ENCODE peak calls at places on chromosomes 3 and 15, in five cellular contexts. D is amygdala; E is ovary; T is stimulated activated CD4-positive, alpha-beta T cell treated with anti-CD3 and anti-CD28 coated beads, Interleukin-12 subunit alpha, Interleukin-12 subunit beta, amount 100 ng/mL, for 48 hours; I is DMS53. Z is an unnamed sample.

GRCh38 chr3:189845069-189845468 is 213.9 kb downstream of the TP63 start:
- DNase-seq in I (no peak), E (no peak), D (no peak), T (no peak), Z (no peak)

GRCh38 chr15:56042982-56043980 is 49.9 kb upstream of the NEDD4 start:
- DNase-seq in E (no peak), T (no peak), I (no peak), D (no peak), Z (no peak)

GRCh38 chr3:153829596-153830170 is 291.5 kb upstream of the ARHGEF26 start:
- DNase-seq in D (no peak), I (no peak), E (no peak), T (no peak), Z (no peak)

GRCh38 chr3:16377847-16378302 is 112.9 kb downstream of the OXNAD1 start:
- DNase-seq in I (no peak), E (no peak), D (peak), T (no peak), Z (no peak)

GRCh38 chr15:65400760-65401606 is 21.8 kb downstream of the IGDCC4 start:
- DNase-seq in D (peak), E (peak), I (peak), T (peak), Z (peak)

GRCh38 chr3:5136619-5137429 is 14.7 kb downstream of the ARL8B start:
- DNase-seq in E (no peak), T (no peak), I (no peak), D (no peak), Z (no peak)

GRCh38 chr3:195085356-195086130 is 185.4 kb downstream of the XXYLT1 start:
- DNase-seq in I (no peak), T (no peak), D (no peak), E (no peak), Z (peak)

GRCh38 chr3:127482216-127483004 is 108.1 kb downstream of the TPRA1 start:
- DNase-seq in T (no peak), I (no peak), D (no peak), E (peak), Z (no peak)

GRCh38 chr3:139473155-139473771 is 3.1 kb downstream of the RBP2 start:
- DNase-seq in I (no peak), T (no peak), D (no peak), E (no peak), Z (no peak)

GRCh38 chr3:127356381-127356780 is 68.5 kb upstream of the PRR20G start:
- DNase-seq in E (no peak), T (no peak), I (no peak), D (no peak), Z (no peak)

GRCh38 chr3:138941259-138941885 is 5.6 kb downstream of the FOXL2 start:
- DNase-seq in I (peak), E (peak), T (no peak), D (no peak), Z (no peak)

GRCh38 chr3:88809993-88810392 is 297.4 kb upstream of the EPHA3 start:
- DNase-seq in T (no peak), I (no peak), E (no peak), D (no peak), Z (no peak)

GRCh38 chr15:95584088-95584487 is 746.4 kb upstream of the NR2F2 start:
- DNase-seq in I (no peak), E (no peak), D (no peak), T (no peak), Z (no peak)

GRCh38 chr3:12916159-12916558 is 74.8 kb upstream of the RPL32 start:
- DNase-seq in I (no peak), E (no peak), T (no peak), D (no peak), Z (no peak)

GRCh38 chr3:126618021-126618420 is 36.9 kb downstream of the TXNRD3 start:
- DNase-seq in T (no peak), I (no peak), E (no peak), D (no peak), Z (no peak)

GRCh38 chr15:77044228-77045042 is 26.5 kb downstream of the TSPAN3 start:
- DNase-seq in D (no peak), T (no peak), I (no peak), E (no peak), Z (no peak)

GRCh38 chr3:113245775-113246174 is 34.4 kb downstream of the BOC start:
- DNase-seq in D (no peak), I (no peak), E (no peak), T (no peak), Z (peak)

GRCh38 chr15:26101443-26101842 is 238.3 kb upstream of the ATP10A start:
- DNase-seq in E (no peak), T (no peak), D (no peak), I (no peak), Z (no peak)

GRCh38 chr3:55958605-55959004 is 471.5 kb upstream of the WNT5A start:
- DNase-seq in T (no peak), D (no peak), E (no peak), I (no peak), Z (no peak)

GRCh38 chr3:192864943-192865342 is 52.7 kb downstream of the MB21D2 start:
- DNase-seq in I (no peak), T (no peak), E (no peak), D (no peak), Z (no peak)

GRCh38 chr3:103511891-103512290 is 1077.1 kb downstream of the ZPLD1 start:
- DNase-seq in E (no peak), D (no peak), I (no peak), T (no peak), Z (no peak)

GRCh38 chr15:38041576-38041975 is 107.1 kb downstream of the TMCO5A start:
- DNase-seq in T (no peak), D (no peak), E (no peak), I (no peak), Z (no peak)

GRCh38 chr3:115819785-115820384 is 196.6 kb downstream of the GAP43 start:
- DNase-seq in E (peak), D (peak), T (peak), I (peak), Z (peak)

GRCh38 chr15:72169236-72169920 is 28.2 kb downstream of the GRAMD2A start:
- DNase-seq in I (no peak), T (no peak), E (no peak), D (no peak), Z (no peak)

GRCh38 chr15:76289582-76289981 is 21.7 kb downstream of the ETFA start:
- DNase-seq in E (no peak), I (no peak), T (no peak), D (no peak), Z (no peak)

GRCh38 chr15:101060576-101061551 is 141.7 kb downstream of the LRRK1 start:
- DNase-seq in T (no peak), I (no peak), E (no peak), D (no peak), Z (no peak)

GRCh38 chr3:142366434-142366833 is 81.4 kb downstream of the XRN1 start:
- DNase-seq in D (no peak), T (no peak), I (peak), E (no peak), Z (no peak)

GRCh38 chr15:49881433-49881832 is 237.6 kb downstream of the ATP8B4 start:
- DNase-seq in T (no peak), I (no peak), D (no peak), E (no peak), Z (no peak)

GRCh38 chr3:12545473-12545791 is at the start of gene MKRN2OS:
- DNase-seq in T (no peak), I (peak), E (no peak), D (no peak), Z (no peak)

GRCh38 chr3:12993623-12994356 is 79.4 kb downstream of the IQSEC1 start:
- DNase-seq in E (peak), D (no peak), I (peak), T (no peak), Z (peak)

GRCh38 chr3:126024049-126024854 is 55.3 kb downstream of the ROPN1B start:
- DNase-seq in I (no peak), D (no peak), T (no peak), E (no peak), Z (no peak)